ENCODE peak calls at places on chromosomes 7 and 10, in seven cellular contexts. One of them, this sample, is unnamed.

GRCh38 chr7:7151285-7151684 is 31.1 kb upstream of the C1GALT1 start:
- DNase-seq in suprapubic skin: no peak
- DNase-seq in posterior cingulate gyrus: no peak
- DNase-seq in germinal center: no peak
- DNase-seq in NCI-H446 treated with DMSO at 0.1 percent for 48 hours: no peak
- DNase-seq in NCI-H345: no peak
- DNase-seq in endothelial cell: no peak
- DNase-seq in this sample: no peak

GRCh38 chr7:37329940-37330339 is 118.7 kb downstream of the ELMO1 start:
- DNase-seq in endothelial cell: no peak
- DNase-seq in NCI-H345: no peak
- DNase-seq in suprapubic skin: no peak
- DNase-seq in germinal center: no peak
- DNase-seq in posterior cingulate gyrus: no peak
- DNase-seq in NCI-H446 treated with DMSO at 0.1 percent for 48 hours: no peak
- DNase-seq in this sample: no peak

GRCh38 chr10:47447740-47448139 is 36.2 kb downstream of the ANXA8 start:
- DNase-seq in endothelial cell: no peak
- DNase-seq in NCI-H446 treated with DMSO at 0.1 percent for 48 hours: no peak
- DNase-seq in germinal center: no peak
- DNase-seq in suprapubic skin: no peak
- DNase-seq in posterior cingulate gyrus: no peak
- DNase-seq in NCI-H345: no peak
- DNase-seq in this sample: no peak

GRCh38 chr10:22931948-22932347 is 4.1 kb downstream of the ARMC3 start:
- DNase-seq in posterior cingulate gyrus: no peak
- DNase-seq in suprapubic skin: no peak
- DNase-seq in endothelial cell: no peak
- DNase-seq in NCI-H345: no peak
- DNase-seq in NCI-H446 treated with DMSO at 0.1 percent for 48 hours: peak; percentile 22
- DNase-seq in germinal center: no peak
- DNase-seq in this sample: no peak

GRCh38 chr10:35236739-35237138 is 99.6 kb upstream of the CCNY start:
- DNase-seq in germinal center: no peak
- DNase-seq in NCI-H446 treated with DMSO at 0.1 percent for 48 hours: no peak
- DNase-seq in posterior cingulate gyrus: no peak
- DNase-seq in NCI-H345: no peak
- DNase-seq in endothelial cell: no peak
- DNase-seq in suprapubic skin: no peak
- DNase-seq in this sample: no peak

GRCh38 chr10:62580396-62580795 is 206.2 kb downstream of the ZNF365 start:
- DNase-seq in germinal center: no peak
- DNase-seq in NCI-H345: no peak
- DNase-seq in posterior cingulate gyrus: no peak
- DNase-seq in NCI-H446 treated with DMSO at 0.1 percent for 48 hours: no peak
- DNase-seq in suprapubic skin: no peak
- DNase-seq in endothelial cell: no peak
- DNase-seq in this sample: no peak

GRCh38 chr7:86926732-86927131 is 132.7 kb downstream of the ELAPOR2 start:
- DNase-seq in suprapubic skin: no peak
- DNase-seq in germinal center: peak; percentile 51
- DNase-seq in NCI-H446 treated with DMSO at 0.1 percent for 48 hours: peak; percentile 15
- DNase-seq in posterior cingulate gyrus: no peak
- DNase-seq in NCI-H345: peak; percentile 39
- DNase-seq in endothelial cell: peak; percentile 41
- DNase-seq in this sample: peak; percentile 69

GRCh38 chr7:106152313-106152665 is 40.2 kb upstream of the SYPL1 start:
- DNase-seq in posterior cingulate gyrus: no peak
- DNase-seq in NCI-H345: no peak
- DNase-seq in NCI-H446 treated with DMSO at 0.1 percent for 48 hours: no peak
- DNase-seq in suprapubic skin: no peak
- DNase-seq in germinal center: no peak
- DNase-seq in endothelial cell: no peak
- DNase-seq in this sample: no peak

GRCh38 chr10:79442171-79443040 is 3.0 kb downstream of the ZCCHC24 start:
- DNase-seq in suprapubic skin: peak; percentile 76
- DNase-seq in posterior cingulate gyrus: peak; percentile 95
- DNase-seq in endothelial cell: no peak
- DNase-seq in NCI-H345: no peak
- DNase-seq in germinal center: no peak
- DNase-seq in NCI-H446 treated with DMSO at 0.1 percent for 48 hours: no peak
- DNase-seq in this sample: no peak

GRCh38 chr7:131618391-131618790 is 62.0 kb upstream of the PODXL start:
- DNase-seq in NCI-H446 treated with DMSO at 0.1 percent for 48 hours: no peak
- DNase-seq in germinal center: no peak
- DNase-seq in endothelial cell: no peak
- DNase-seq in posterior cingulate gyrus: peak; percentile 10
- DNase-seq in suprapubic skin: no peak
- DNase-seq in NCI-H345: no peak
- DNase-seq in this sample: no peak

GRCh38 chr10:3874988-3875841 is 90.2 kb upstream of the KLF6 start:
- DNase-seq in endothelial cell: no peak
- DNase-seq in germinal center: peak; percentile 58
- DNase-seq in NCI-H345: no peak
- DNase-seq in posterior cingulate gyrus: no peak
- DNase-seq in NCI-H446 treated with DMSO at 0.1 percent for 48 hours: no peak
- DNase-seq in suprapubic skin: no peak
- DNase-seq in this sample: no peak

GRCh38 chr7:30327813-30328212 is 43.4 kb downstream of the ZNRF2 start:
- DNase-seq in posterior cingulate gyrus: no peak
- DNase-seq in germinal center: no peak
- DNase-seq in NCI-H345: no peak
- DNase-seq in NCI-H446 treated with DMSO at 0.1 percent for 48 hours: no peak
- DNase-seq in suprapubic skin: no peak
- DNase-seq in endothelial cell: no peak
- DNase-seq in this sample: no peak

GRCh38 chr7:132348341-132348740 is 227.9 kb downstream of the PLXNA4 start:
- DNase-seq in NCI-H446 treated with DMSO at 0.1 percent for 48 hours: no peak
- DNase-seq in posterior cingulate gyrus: no peak
- DNase-seq in suprapubic skin: no peak
- DNase-seq in endothelial cell: no peak
- DNase-seq in NCI-H345: no peak
- DNase-seq in germinal center: no peak
- DNase-seq in this sample: no peak

GRCh38 chr10:43200538-43201390 is 62.5 kb downstream of the CSGALNACT2 start:
- DNase-seq in posterior cingulate gyrus: peak; percentile 76
- DNase-seq in NCI-H446 treated with DMSO at 0.1 percent for 48 hours: no peak
- DNase-seq in germinal center: no peak
- DNase-seq in suprapubic skin: no peak
- DNase-seq in NCI-H345: no peak
- DNase-seq in endothelial cell: peak; percentile 2
- DNase-seq in this sample: no peak

GRCh38 chr7:154785898-154786297 is 217.0 kb downstream of the PAXIP1 start:
- DNase-seq in NCI-H446 treated with DMSO at 0.1 percent for 48 hours: no peak
- DNase-seq in NCI-H345: no peak
- DNase-seq in endothelial cell: no peak
- DNase-seq in posterior cingulate gyrus: no peak
- DNase-seq in suprapubic skin: no peak
- DNase-seq in germinal center: no peak
- DNase-seq in this sample: no peak

GRCh38 chr10:71314028-71314693 is 4.9 kb upstream of the SLC29A3 start:
- DNase-seq in NCI-H446 treated with DMSO at 0.1 percent for 48 hours: no peak
- DNase-seq in endothelial cell: peak; percentile 46
- DNase-seq in suprapubic skin: no peak
- DNase-seq in NCI-H345: peak; percentile 19
- DNase-seq in germinal center: peak; percentile 76
- DNase-seq in posterior cingulate gyrus: peak; percentile 80
- DNase-seq in this sample: no peak

GRCh38 chr10:102449321-102450123 is 1.8 kb downstream of the C10orf95 start:
- DNase-seq in NCI-H446 treated with DMSO at 0.1 percent for 48 hours: peak; percentile 28
- DNase-seq in posterior cingulate gyrus: peak; percentile 95
- DNase-seq in NCI-H345: peak; percentile 85
- DNase-seq in endothelial cell: peak; percentile 49
- DNase-seq in germinal center: peak; percentile 73
- DNase-seq in suprapubic skin: no peak
- DNase-seq in this sample: peak; percentile 68

GRCh38 chr7:121755818-121756501 is 117.0 kb upstream of the PTPRZ1 start:
- DNase-seq in suprapubic skin: no peak
- DNase-seq in NCI-H345: peak; percentile 2
- DNase-seq in posterior cingulate gyrus: no peak
- DNase-seq in endothelial cell: no peak
- DNase-seq in NCI-H446 treated with DMSO at 0.1 percent for 48 hours: peak; percentile 29
- DNase-seq in germinal center: no peak
- DNase-seq in this sample: peak; percentile 24